ENCODE peak calls at places on chromosomes 7 and 10, in four cellular contexts. C is left ventricle myocardium inferior, G is right lobe of liver, A is pancreas. R is an unnamed sample.
A peak's percentile ranks its signal among the peaks of the same experiment; 100 is the strongest.

GRCh38 chr10:60141916-60142559 is 235.7 kb upstream of the CCDC6 start:
- DNase-seq in C (no peak), G (no peak), A (no peak), R (no peak)

GRCh38 chr7:6142871-6143380 is 111.8 kb downstream of the ANKRD61 start:
- DNase-seq in C (no peak), G (no peak), A (no peak), R (no peak)

GRCh38 chr10:130167707-130168106 is 31.5 kb downstream of the GLRX3 start:
- DNase-seq in C (no peak), G (no peak), A (no peak), R (no peak)

GRCh38 chr7:144728556-144728955 is 107.3 kb downstream of the TPK1 start:
- DNase-seq in C (no peak), G (no peak), A (no peak), R (no peak)

GRCh38 chr10:128751284-128751683 is 625.1 kb upstream of the MKI67 start:
- DNase-seq in C (no peak), G (no peak), A (no peak), R (no peak)

GRCh38 chr10:46253076-46254006 is 33.5 kb upstream of the ANTXRL start:
- DNase-seq in C (no peak), G (peak; percentile 82), A (no peak), R (no peak)

GRCh38 chr7:134766779-134767566 is 12.5 kb upstream of the CALD1 start:
- DNase-seq in C (no peak), G (no peak), A (no peak), R (no peak)

GRCh38 chr10:132207536-132208488 is 21.1 kb downstream of the DPYSL4 start:
- DNase-seq in C (no peak), G (peak; percentile 54), A (no peak), R (peak; percentile 46)

GRCh38 chr10:52213511-52213831 is 100.6 kb upstream of the DKK1 start:
- DNase-seq in C (no peak), G (no peak), A (peak; percentile 23), R (no peak)

GRCh38 chr10:59180689-59181270 is 4.3 kb downstream of the PHYHIPL start:
- DNase-seq in C (no peak), G (no peak), A (no peak), R (no peak)

GRCh38 chr10:78319371-78319770 is 285.7 kb downstream of the RPS24 start:
- DNase-seq in C (no peak), G (no peak), A (no peak), R (no peak)

GRCh38 chr10:72173635-72174296 is 42.0 kb upstream of the ANAPC16 start:
- DNase-seq in C (no peak), G (no peak), A (no peak), R (peak; percentile 14)

GRCh38 chr10:82396886-82397285 is 521.9 kb downstream of the NRG3 start:
- DNase-seq in C (no peak), G (no peak), A (no peak), R (no peak)

GRCh38 chr7:156665101-156665500 is 24.5 kb downstream of the RNF32 start:
- DNase-seq in C (no peak), G (no peak), A (no peak), R (no peak)

GRCh38 chr7:46627038-46627315 is 705.9 kb upstream of the IGFBP3 start:
- DNase-seq in C (no peak), G (no peak), A (no peak), R (no peak)

GRCh38 chr7:64618785-64619456 is 47.0 kb upstream of the ZNF107 start:
- DNase-seq in C (no peak), G (no peak), A (peak; percentile 21), R (no peak)

GRCh38 chr7:151275813-151276577 is 27.5 kb upstream of the SMARCD3 start:
- DNase-seq in C (no peak), G (no peak), A (peak; percentile 50), R (no peak)

GRCh38 chr7:114921636-114922150 is at the start of gene MDFIC:
- DNase-seq in C (no peak), G (peak; percentile 87), A (peak; percentile 36), R (peak; percentile 58)

GRCh38 chr7:73705551-73705920 is 13.9 kb downstream of the STX1A start:
- DNase-seq in C (no peak), G (no peak), A (no peak), R (no peak)

GRCh38 chr7:28570113-28570969 is 158.0 kb downstream of the CREB5 start:
- DNase-seq in C (no peak), G (no peak), A (no peak), R (no peak)

GRCh38 chr10:124990671-124991625 is 49.0 kb downstream of the ZRANB1 start:
- DNase-seq in C (no peak), G (peak; percentile 38), A (peak; percentile 14), R (no peak)

GRCh38 chr10:132397036-132397541 is at the start of gene PWWP2B:
- DNase-seq in C (peak; percentile 70), G (peak; percentile 68), A (peak; percentile 60), R (peak; percentile 77)

GRCh38 chr10:87657370-87657769 is 2.3 kb upstream of the PAPSS2 start:
- DNase-seq in C (no peak), G (no peak), A (no peak), R (peak; percentile 25)

GRCh38 chr10:184174-184573 is 48.9 kb downstream of the ZMYND11 start:
- DNase-seq in C (no peak), G (no peak), A (no peak), R (no peak)

GRCh38 chr10:23656735-23657134 is 217.9 kb downstream of the OTUD1 start:
- DNase-seq in C (no peak), G (no peak), A (peak; percentile 22), R (peak; percentile 2)

GRCh38 chr7:17056491-17057142 is 174.8 kb upstream of the AGR3 start:
- DNase-seq in C (no peak), G (no peak), A (no peak), R (no peak)

GRCh38 chr10:123221418-123221817 is 67.2 kb downstream of the BUB3 start:
- DNase-seq in C (no peak), G (no peak), A (no peak), R (no peak)

GRCh38 chr10:24617771-24618396 is 105.8 kb downstream of the ARHGAP21 start:
- DNase-seq in C (peak; percentile 52), G (no peak), A (peak; percentile 52), R (peak; percentile 77)

GRCh38 chr7:35430547-35431153 is 176.8 kb upstream of the TBX20 start:
- DNase-seq in C (no peak), G (no peak), A (no peak), R (no peak)

GRCh38 chr10:104034401-104035053 is 51.2 kb downstream of the COL17A1 start:
- DNase-seq in C (no peak), G (no peak), A (no peak), R (no peak)

GRCh38 chr10:24531439-24531838 is 192.2 kb downstream of the ARHGAP21 start:
- DNase-seq in C (no peak), G (no peak), A (no peak), R (no peak)

GRCh38 chr7:65960351-65961074 is 21.5 kb downstream of the GUSB start:
- DNase-seq in C (no peak), G (peak; percentile 66), A (no peak), R (no peak)

GRCh38 chr10:34236927-34237326 is 578.2 kb downstream of the PARD3 start:
- DNase-seq in C (no peak), G (no peak), A (no peak), R (no peak)

GRCh38 chr7:8117195-8117594 is 144.8 kb downstream of the ICA1 start:
- DNase-seq in C (no peak), G (no peak), A (no peak), R (no peak)

GRCh38 chr7:1672851-1673486 is 2.9 kb downstream of the ELFN1 start:
- DNase-seq in C (no peak), G (peak; percentile 53), A (no peak), R (no peak)

GRCh38 chr7:18408461-18408860 is 87.1 kb upstream of the HDAC9 start:
- DNase-seq in C (no peak), G (no peak), A (no peak), R (no peak)

DNA sequence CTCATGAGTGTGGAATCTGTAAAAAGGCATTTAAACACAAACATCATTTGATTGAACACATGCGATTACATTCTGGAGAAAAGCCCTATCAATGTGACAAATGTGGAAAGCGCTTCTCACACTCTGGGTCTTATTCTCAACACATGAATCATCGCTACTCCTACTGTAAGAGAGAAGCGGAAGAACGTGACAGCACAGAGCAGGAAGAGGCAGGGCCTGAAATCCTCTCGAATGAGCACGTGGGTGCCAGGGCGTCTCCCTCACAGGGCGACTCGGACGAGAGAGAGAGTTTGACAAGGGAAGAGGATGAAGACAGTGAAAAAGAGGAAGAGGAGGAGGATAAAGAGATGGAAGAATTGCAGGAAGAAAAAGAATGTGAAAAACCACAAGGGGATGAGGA is 207.7 kb downstream of the ZEB1 start:
- DNase-seq in C (no peak), G (no peak), A (no peak), R (no peak)
- H3K36me3 ChIP-seq in C (peaks cover 41% of the 10 kb centered on the region), G (peaks cover 14% of the 10 kb centered on the region), A (no peaks in the 10 kb centered on the region), R (no peaks in the 10 kb centered on the region)

GRCh38 chr7:116492654-116493109 is 6.9 kb upstream of the CAV2 start:
- DNase-seq in C (no peak), G (no peak), A (no peak), R (no peak)
- H3K4me1 ChIP-seq in C (peaks cover 66% of the 10 kb centered on the region), G (no peaks in the 10 kb centered on the region), A (peaks cover 7% of the 10 kb centered on the region), R (no peaks in the 10 kb centered on the region)

DNA sequence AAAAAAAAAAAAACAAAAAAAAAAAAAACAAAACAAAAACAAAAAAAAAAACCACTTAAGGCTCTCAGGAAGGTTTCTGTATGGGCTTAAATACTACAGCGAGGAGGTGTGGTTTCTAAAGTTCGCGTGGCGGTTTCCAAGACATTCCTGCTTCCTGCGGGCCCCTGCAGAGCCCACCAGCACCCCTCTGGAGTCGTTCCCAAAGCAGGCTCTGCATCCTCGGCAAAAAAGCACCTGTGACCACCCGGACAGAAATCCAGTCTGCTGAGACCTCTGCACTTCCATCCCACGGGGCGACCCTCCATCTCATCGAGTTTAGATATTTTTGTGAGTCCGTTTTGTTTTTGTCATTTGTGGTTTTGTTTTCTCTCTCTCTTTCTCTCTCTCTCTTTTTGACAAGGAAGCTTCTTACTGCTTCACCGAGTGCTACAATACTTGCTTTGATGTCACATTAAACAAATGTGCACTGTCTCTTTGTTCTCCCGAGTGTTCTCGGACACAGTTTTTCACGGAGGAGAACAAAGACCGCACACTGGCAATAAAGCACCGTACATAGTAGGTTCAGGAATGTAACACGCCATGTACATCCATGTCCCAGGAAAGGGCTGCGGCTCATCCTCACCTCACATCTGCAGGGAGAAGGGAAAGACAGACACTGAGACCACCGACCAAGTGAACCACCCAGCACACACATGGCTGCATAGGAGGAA is 21.5 kb downstream of the PDGFA start:
- DNase-seq in C (peak; percentile 8), G (peak; percentile 46), A (peak; percentile 18), R (peak; percentile 4)
- H3K36me3 ChIP-seq in C (peaks cover 63% of the 10 kb centered on the region), G (no peaks in the 10 kb centered on the region), A (no peaks in the 10 kb centered on the region), R (no peaks in the 10 kb centered on the region)

GRCh38 chr10:110007171-110007700 is 548 bp upstream of the ADD3 start:
- DNase-seq in C (no peak), G (no peak), A (no peak), R (no peak)
- H3K4me1 ChIP-seq in C (peaks cover 84% of the 10 kb centered on the region), G (peaks cover 26% of the 10 kb centered on the region), A (peaks cover 60% of the 10 kb centered on the region), R (peaks cover 37% of the 10 kb centered on the region)